ENCODE peak calls at places on chromosomes 13 and 19, in six cellular contexts. O is upper lobe of left lung; H is ovary; R is PC-3; P is effector memory CD4-positive, alpha-beta T cell; B is H1. S is an unnamed sample.
A peak's percentile ranks its signal among the peaks of the same experiment; 100 is the strongest.

GRCh38 chr13:65894049-65894448 is 1336.1 kb downstream of the PCDH9 start:
- DNase-seq in O (no peak), H (no peak), R (peak; percentile 60), P (no peak), B (no peak), S (no peak)

GRCh38 chr13:89925107-89925506 is 1422.4 kb upstream of the MIR17HG start:
- DNase-seq in O (no peak), H (no peak), R (peak; percentile 53), P (no peak), B (no peak), S (no peak)

GRCh38 chr13:49859568-49859967 is 67.1 kb upstream of the KPNA3 start:
- DNase-seq in O (no peak), H (no peak), R (peak; percentile 78), P (no peak), B (no peak), S (no peak)

GRCh38 chr13:44649118-44649455 is 73.0 kb upstream of the TSC22D1 start:
- DNase-seq in O (no peak), H (no peak), R (no peak), P (no peak), B (peak; percentile 44), S (no peak)

GRCh38 chr13:32783067-32783466 is 196.8 kb downstream of the PDS5B start:
- DNase-seq in O (no peak), H (no peak), R (peak; percentile 49), P (no peak), B (no peak), S (no peak)

GRCh38 chr19:6250909-6251308 is 28.9 kb downstream of the MLLT1 start:
- DNase-seq in O (no peak), H (no peak), R (no peak), P (no peak), B (no peak), S (no peak)

GRCh38 chr19:16153582-16154336 is 10.3 kb downstream of the HSH2D start:
- DNase-seq in O (no peak), H (no peak), R (peak; percentile 23), P (no peak), B (no peak), S (no peak)

GRCh38 chr13:67100723-67101122 is 129.4 kb downstream of the PCDH9 start:
- DNase-seq in O (no peak), H (no peak), R (no peak), P (no peak), B (no peak), S (no peak)

GRCh38 chr13:99985243-99985874 is 3.8 kb downstream of the ZIC2 start:
- DNase-seq in O (peak; percentile 78), H (peak; percentile 18), R (no peak), P (no peak), B (no peak), S (no peak)

GRCh38 chr19:49999371-50000010 is 25.7 kb downstream of the VRK3 start:
- DNase-seq in O (no peak), H (no peak), R (no peak), P (no peak), B (no peak), S (no peak)

GRCh38 chr19:43306097-43306496 is 36.8 kb upstream of the PSG9 start:
- DNase-seq in O (no peak), H (no peak), R (peak; percentile 78), P (no peak), B (no peak), S (no peak)

GRCh38 chr19:55119053-55119452 is 1.6 kb upstream of the PPP1R12C start:
- DNase-seq in O (no peak), H (no peak), R (no peak), P (no peak), B (no peak), S (no peak)

GRCh38 chr19:40650749-40651305 is 39.6 kb downstream of the NUMBL start:
- DNase-seq in O (no peak), H (no peak), R (no peak), P (no peak), B (no peak), S (no peak)
- H3K27ac ChIP-seq in O (peak overlapping the region; percentile 4), H (no peak overlapping the region), R (no peak overlapping the region), P (no peak overlapping the region), B (no peak overlapping the region), S (no peak overlapping the region)

GRCh38 chr19:47229674-47230121 is 1.3 kb downstream of the BBC3 start:
- DNase-seq in O (no peak), H (no peak), R (peak; percentile 22), P (no peak), B (no peak), S (no peak)
- H3K4me1 ChIP-seq in O (peaks cover 57% of the 10 kb centered on the region), H (peaks cover 12% of the 10 kb centered on the region), R (peaks cover 40% of the 10 kb centered on the region), P (peaks cover 38% of the 10 kb centered on the region), B (peaks cover 22% of the 10 kb centered on the region), S (peaks cover 51% of the 10 kb centered on the region)

GRCh38 chr13:24906268-24906667 is 142.3 kb downstream of the RNF17 start:
- DNase-seq in O (no peak), H (no peak), R (no peak), P (no peak), B (no peak), S (no peak)
- H3K4me3 ChIP-seq in O (no peak overlapping the region), H (no peak overlapping the region), R (no peak overlapping the region), P (no peak overlapping the region), B (no peak overlapping the region), S (no peak overlapping the region)

DNA sequence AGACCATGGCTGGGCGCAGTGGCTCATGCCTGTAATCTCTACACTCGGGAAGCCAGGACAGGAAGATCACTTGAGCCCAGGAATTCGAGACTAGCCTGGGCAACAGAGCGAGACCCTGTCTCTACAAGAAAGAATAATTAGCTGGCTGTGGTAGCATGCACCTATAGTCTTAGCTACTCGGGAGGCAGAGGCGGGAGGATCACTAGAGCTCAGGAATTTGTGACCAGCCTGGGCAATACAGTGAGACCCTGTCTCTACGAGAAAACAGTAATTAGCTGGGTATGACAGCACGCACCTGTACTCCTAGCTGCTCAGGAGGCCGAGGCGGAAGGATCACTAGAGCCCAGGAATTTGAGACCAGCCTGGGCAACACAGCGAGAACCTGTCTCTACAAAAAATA is 7.4 kb downstream of the DNMT1 start:
- DNase-seq in O (no peak), H (no peak), R (no peak), P (no peak), B (no peak), S (no peak)
- H3K27ac ChIP-seq in O (no peak overlapping the region), H (no peak overlapping the region), R (no peak overlapping the region), P (no peak overlapping the region), B (no peak overlapping the region), S (no peak overlapping the region)

GRCh38 chr13:110373617-110374016 is 66.5 kb downstream of the COL4A2 start:
- DNase-seq in O (no peak), H (no peak), R (no peak), P (no peak), B (no peak), S (no peak)
- H3K4me1 ChIP-seq in O (peaks cover 4% of the 10 kb centered on the region), H (peaks cover 20% of the 10 kb centered on the region), R (no peaks in the 10 kb centered on the region), P (no peaks in the 10 kb centered on the region), B (no peaks in the 10 kb centered on the region), S (no peaks in the 10 kb centered on the region)

GRCh38 chr19:17305211-17305516 is 508 bp upstream of the MRPL34 start:
- DNase-seq in O (no peak), H (no peak), R (no peak), P (no peak), B (no peak), S (no peak)
- H3K4me3 ChIP-seq in O (no peak overlapping the region), H (peak overlapping the region; percentile 61), R (no peak overlapping the region), P (peak overlapping the region; percentile 7), B (no peak overlapping the region), S (peak overlapping the region; percentile 92)